ENCODE peak calls at places on chromosomes 11 and 22, in ten cellular contexts. L, H, N, X, U, C, G, S, D and I are unnamed samples.
A peak's percentile ranks its signal among the peaks of the same experiment; 100 is the strongest.

GRCh38 chr11:123033895-123034294 is 28.0 kb downstream of the HSPA8 start:
- DNase-seq in L (no peak), H (no peak), N (no peak), X (no peak), U (no peak), C (no peak), G (no peak), S (peak; percentile 22), D (peak; percentile 71), I (no peak)

GRCh38 chr11:96188625-96189006 is 154.4 kb downstream of the MAML2 start:
- DNase-seq in L (peak; percentile 57), H (no peak), N (no peak), X (peak; percentile 22), U (no peak), C (no peak), G (no peak), S (peak; percentile 18), D (no peak), I (no peak)

GRCh38 chr11:66331542-66332370 is 4.5 kb downstream of the RIN1 start:
- DNase-seq in L (no peak), H (no peak), N (no peak), X (no peak), U (no peak), C (no peak), G (no peak), S (no peak), D (no peak), I (no peak)

GRCh38 chr11:44324787-44325525 is 15.0 kb upstream of the ALX4 start:
- DNase-seq in L (no peak), H (no peak), N (no peak), X (no peak), U (no peak), C (no peak), G (no peak), S (no peak), D (no peak), I (no peak)

GRCh38 chr11:44310198-44310455 is 188 bp upstream of the ALX4 start:
- DNase-seq in L (no peak), H (no peak), N (no peak), X (no peak), U (no peak), C (no peak), G (no peak), S (no peak), D (no peak), I (no peak)

GRCh38 chr22:41021039-41021654 is 70.0 kb downstream of the RBX1 start:
- DNase-seq in L (no peak), H (peak; percentile 9), N (no peak), X (peak; percentile 12), U (peak; percentile 16), C (no peak), G (no peak), S (no peak), D (peak; percentile 70), I (no peak)

GRCh38 chr11:34593085-34593484 is 27.8 kb upstream of the EHF start:
- DNase-seq in L (no peak), H (no peak), N (no peak), X (no peak), U (no peak), C (no peak), G (no peak), S (no peak), D (no peak), I (no peak)

GRCh38 chr22:17672417-17672991 is 33.9 kb downstream of the BCL2L13 start:
- DNase-seq in L (peak; percentile 37), H (no peak), N (peak; percentile 60), X (no peak), U (no peak), C (peak; percentile 42), G (no peak), S (no peak), D (no peak), I (no peak)

GRCh38 chr11:8253566-8253965 is 10.1 kb downstream of the LMO1 start:
- DNase-seq in L (no peak), H (no peak), N (no peak), X (no peak), U (no peak), C (no peak), G (no peak), S (no peak), D (no peak), I (peak; percentile 43)

GRCh38 chr11:15584158-15584557 is 469.4 kb downstream of the INSC start:
- DNase-seq in L (no peak), H (no peak), N (no peak), X (no peak), U (no peak), C (no peak), G (no peak), S (no peak), D (no peak), I (no peak)

GRCh38 chr11:95592455-95592854 is 197.1 kb downstream of the FAM76B start:
- DNase-seq in L (peak; percentile 23), H (peak; percentile 53), N (no peak), X (no peak), U (no peak), C (peak; percentile 79), G (no peak), S (no peak), D (peak; percentile 72), I (peak; percentile 70)

GRCh38 chr11:116072776-116073175 is 568.6 kb upstream of the CADM1 start:
- DNase-seq in L (no peak), H (peak; percentile 32), N (no peak), X (no peak), U (no peak), C (no peak), G (no peak), S (peak; percentile 41), D (peak; percentile 87), I (no peak)

GRCh38 chr11:65355013-65355775 is 643 bp downstream of the TIGD3 start:
- DNase-seq in L (no peak), H (peak; percentile 52), N (no peak), X (peak; percentile 66), U (no peak), C (no peak), G (no peak), S (peak; percentile 70), D (peak; percentile 78), I (no peak)

GRCh38 chr11:32960553-32961164 is 55.0 kb upstream of the DEPDC7 start:
- DNase-seq in L (peak; percentile 71), H (no peak), N (peak; percentile 15), X (peak; percentile 15), U (no peak), C (peak; percentile 77), G (peak; percentile 27), S (peak; percentile 6), D (no peak), I (no peak)

GRCh38 chr22:49435596-49435995 is 392.1 kb downstream of the BRD1 start:
- DNase-seq in L (no peak), H (no peak), N (no peak), X (no peak), U (no peak), C (no peak), G (no peak), S (no peak), D (no peak), I (no peak)

GRCh38 chr22:49436056-49436455 is 391.6 kb downstream of the BRD1 start:
- DNase-seq in L (no peak), H (no peak), N (no peak), X (no peak), U (no peak), C (no peak), G (no peak), S (no peak), D (no peak), I (no peak)

GRCh38 chr22:49432211-49432905 is 395.3 kb downstream of the BRD1 start:
- DNase-seq in L (no peak), H (no peak), N (no peak), X (no peak), U (no peak), C (no peak), G (no peak), S (no peak), D (no peak), I (peak; percentile 51)

GRCh38 chr22:49433044-49433443 is 394.6 kb downstream of the BRD1 start:
- DNase-seq in L (no peak), H (no peak), N (no peak), X (no peak), U (no peak), C (no peak), G (no peak), S (no peak), D (no peak), I (peak; percentile 40)

GRCh38 chr22:49433717-49434611 is 393.7 kb downstream of the BRD1 start:
- DNase-seq in L (no peak), H (no peak), N (no peak), X (no peak), U (no peak), C (no peak), G (no peak), S (no peak), D (peak; percentile 85), I (peak; percentile 60)
- TF ChIP-seq CTCF in L (no peak), H (no peak), N (no peak), X (peak; percentile 29), U (no peak), C (no peak), G (no peak), S (no peak), D (peak; percentile 72), I (peak; percentile 56)

DNA sequence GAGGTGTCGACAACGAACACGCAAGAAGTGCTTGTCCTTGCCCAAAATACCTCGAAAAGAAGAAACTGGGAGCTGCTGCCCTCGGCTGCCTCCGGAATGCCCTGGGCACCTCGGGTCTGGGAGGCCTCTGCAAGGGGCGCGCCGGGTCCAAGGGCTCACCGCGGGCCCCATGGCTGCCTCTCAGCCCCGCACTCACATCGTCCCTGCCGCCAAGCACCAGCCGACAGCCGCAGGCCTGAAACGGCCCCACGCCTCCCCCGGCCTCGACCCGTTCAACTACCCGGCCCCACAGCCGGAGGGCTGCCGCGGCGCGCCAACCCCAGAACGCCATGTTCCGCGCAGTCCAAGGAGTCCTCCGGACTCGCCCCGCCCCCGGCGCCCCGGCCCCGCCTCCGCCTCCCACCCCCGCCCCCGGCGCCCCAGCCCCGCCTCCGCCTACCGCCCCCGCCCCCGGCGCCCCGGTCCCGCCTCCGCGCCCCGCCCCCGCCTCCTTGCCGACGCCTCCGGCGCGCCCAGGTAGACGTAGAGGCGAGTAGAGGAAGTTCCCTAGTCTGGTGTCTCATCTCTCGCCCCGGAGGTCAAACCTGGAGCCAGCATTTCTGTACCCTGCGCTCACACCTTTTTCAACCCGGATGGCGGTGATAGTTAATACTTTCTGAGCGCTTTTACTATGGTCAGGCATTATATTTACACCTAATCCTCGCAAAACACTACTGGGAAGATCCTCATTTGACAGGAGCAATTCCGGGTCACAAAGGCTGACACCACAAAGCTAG is at the start of gene SIRT3:
- DNase-seq in L (peak; percentile 65), H (peak; percentile 83), N (peak; percentile 35), X (peak; percentile 82), U (peak; percentile 84), C (peak; percentile 67), G (peak; percentile 21), S (peak; percentile 97), D (peak; percentile 95), I (peak; percentile 86)
- TF ChIP-seq CTCF in L (peak; percentile 1), H (no peak), N (no peak), X (no peak), U (peak; percentile 35), C (no peak), G (no peak), S (no peak), D (peak; percentile 50), I (peak; percentile 62)

GRCh38 chr22:37696657-37697539 is at the start of gene TRIOBP:
- DNase-seq in L (peak; percentile 91), H (peak; percentile 99), N (peak; percentile 79), X (peak; percentile 80), U (peak; percentile 89), C (peak; percentile 91), G (peak; percentile 78), S (peak; percentile 88), D (peak; percentile 100), I (peak; percentile 93)
- TF ChIP-seq CTCF in L (peak; percentile 53), H (peak; percentile 28), N (peak; percentile 50), X (peak; percentile 43), U (peak; percentile 37), C (peak; percentile 57), G (peak; percentile 66), S (peak; percentile 56), D (peak; percentile 74), I (peak; percentile 67)

GRCh38 chr11:74694136-74694535 is 37.1 kb downstream of the CHRDL2 start:
- DNase-seq in L (peak; percentile 43), H (no peak), N (no peak), X (no peak), U (no peak), C (no peak), G (no peak), S (peak; percentile 44), D (peak; percentile 67), I (no peak)
- TF ChIP-seq CTCF in L (peak; percentile 35), H (no peak), N (no peak), X (no peak), U (no peak), C (no peak), G (peak; percentile 43), S (peak; percentile 65), D (peak; percentile 70), I (no peak)